ENCODE peak calls at places on chromosomes 1 and 21, in five cellular contexts. One of them, this sample, is unnamed.

GRCh38 chr21:37149411-37149810 is 76.4 kb downstream of the TTC3 start:
- DNase-seq in amniotic stem cell: peak
- DNase-seq in stimulated activated CD4-positive, alpha-beta T cell treated with anti-CD3 and anti-CD28 coated beads, TNF-alpha, amount 100 ng/mL, for 24 hours: no peak
- DNase-seq in activated CD8-positive, alpha-beta memory T cell treated with anti-CD3 and anti-CD28 coated beads for 1 hour: no peak
- DNase-seq in HuH-7: no peak
- DNase-seq in this sample: peak

GRCh38 chr1:28447674-28448073 is 58.2 kb upstream of the RCC1 start:
- DNase-seq in amniotic stem cell: no peak
- DNase-seq in stimulated activated CD4-positive, alpha-beta T cell treated with anti-CD3 and anti-CD28 coated beads, TNF-alpha, amount 100 ng/mL, for 24 hours: no peak
- DNase-seq in activated CD8-positive, alpha-beta memory T cell treated with anti-CD3 and anti-CD28 coated beads for 1 hour: no peak
- DNase-seq in HuH-7: peak
- DNase-seq in this sample: no peak

GRCh38 chr1:171196351-171196750 is 11.3 kb downstream of the FMO2 start:
- DNase-seq in amniotic stem cell: no peak
- DNase-seq in stimulated activated CD4-positive, alpha-beta T cell treated with anti-CD3 and anti-CD28 coated beads, TNF-alpha, amount 100 ng/mL, for 24 hours: no peak
- DNase-seq in activated CD8-positive, alpha-beta memory T cell treated with anti-CD3 and anti-CD28 coated beads for 1 hour: no peak
- DNase-seq in HuH-7: no peak
- DNase-seq in this sample: no peak

GRCh38 chr21:28801906-28802305 is 190.8 kb downstream of the LTN1 start:
- DNase-seq in amniotic stem cell: no peak
- DNase-seq in stimulated activated CD4-positive, alpha-beta T cell treated with anti-CD3 and anti-CD28 coated beads, TNF-alpha, amount 100 ng/mL, for 24 hours: no peak
- DNase-seq in activated CD8-positive, alpha-beta memory T cell treated with anti-CD3 and anti-CD28 coated beads for 1 hour: no peak
- DNase-seq in HuH-7: no peak
- DNase-seq in this sample: peak

GRCh38 chr1:77652179-77652745 is 30.2 kb downstream of the ZZZ3 start:
- DNase-seq in amniotic stem cell: no peak
- DNase-seq in stimulated activated CD4-positive, alpha-beta T cell treated with anti-CD3 and anti-CD28 coated beads, TNF-alpha, amount 100 ng/mL, for 24 hours: no peak
- DNase-seq in activated CD8-positive, alpha-beta memory T cell treated with anti-CD3 and anti-CD28 coated beads for 1 hour: no peak
- DNase-seq in HuH-7: no peak
- DNase-seq in this sample: peak

GRCh38 chr1:43529206-43529731 is 1.4 kb upstream of the PTPRF start:
- DNase-seq in amniotic stem cell: peak
- DNase-seq in stimulated activated CD4-positive, alpha-beta T cell treated with anti-CD3 and anti-CD28 coated beads, TNF-alpha, amount 100 ng/mL, for 24 hours: peak
- DNase-seq in activated CD8-positive, alpha-beta memory T cell treated with anti-CD3 and anti-CD28 coated beads for 1 hour: peak
- DNase-seq in HuH-7: peak
- DNase-seq in this sample: peak

GRCh38 chr1:37868466-37868865 is 9.1 kb upstream of the MTF1 start:
- DNase-seq in amniotic stem cell: no peak
- DNase-seq in stimulated activated CD4-positive, alpha-beta T cell treated with anti-CD3 and anti-CD28 coated beads, TNF-alpha, amount 100 ng/mL, for 24 hours: no peak
- DNase-seq in activated CD8-positive, alpha-beta memory T cell treated with anti-CD3 and anti-CD28 coated beads for 1 hour: no peak
- DNase-seq in HuH-7: no peak
- DNase-seq in this sample: no peak

GRCh38 chr1:151811181-151811580 is 6.0 kb upstream of the LINGO4 start:
- DNase-seq in amniotic stem cell: no peak
- DNase-seq in stimulated activated CD4-positive, alpha-beta T cell treated with anti-CD3 and anti-CD28 coated beads, TNF-alpha, amount 100 ng/mL, for 24 hours: no peak
- DNase-seq in activated CD8-positive, alpha-beta memory T cell treated with anti-CD3 and anti-CD28 coated beads for 1 hour: no peak
- DNase-seq in HuH-7: no peak
- DNase-seq in this sample: peak

GRCh38 chr1:247345881-247346280 is 14.2 kb upstream of the ZNF496 start:
- DNase-seq in amniotic stem cell: no peak
- DNase-seq in stimulated activated CD4-positive, alpha-beta T cell treated with anti-CD3 and anti-CD28 coated beads, TNF-alpha, amount 100 ng/mL, for 24 hours: no peak
- DNase-seq in activated CD8-positive, alpha-beta memory T cell treated with anti-CD3 and anti-CD28 coated beads for 1 hour: no peak
- DNase-seq in HuH-7: no peak
- DNase-seq in this sample: no peak

GRCh38 chr1:55057270-55057955 is 18.1 kb downstream of the PCSK9 start:
- DNase-seq in amniotic stem cell: no peak
- DNase-seq in stimulated activated CD4-positive, alpha-beta T cell treated with anti-CD3 and anti-CD28 coated beads, TNF-alpha, amount 100 ng/mL, for 24 hours: no peak
- DNase-seq in activated CD8-positive, alpha-beta memory T cell treated with anti-CD3 and anti-CD28 coated beads for 1 hour: no peak
- DNase-seq in HuH-7: no peak
- DNase-seq in this sample: no peak

GRCh38 chr1:6700853-6701436 is 671 bp downstream of the DNAJC11 start:
- DNase-seq in amniotic stem cell: no peak
- DNase-seq in stimulated activated CD4-positive, alpha-beta T cell treated with anti-CD3 and anti-CD28 coated beads, TNF-alpha, amount 100 ng/mL, for 24 hours: no peak
- DNase-seq in activated CD8-positive, alpha-beta memory T cell treated with anti-CD3 and anti-CD28 coated beads for 1 hour: no peak
- DNase-seq in HuH-7: no peak
- DNase-seq in this sample: no peak

GRCh38 chr1:77533660-77534295 is 148.7 kb downstream of the ZZZ3 start:
- DNase-seq in amniotic stem cell: no peak
- DNase-seq in stimulated activated CD4-positive, alpha-beta T cell treated with anti-CD3 and anti-CD28 coated beads, TNF-alpha, amount 100 ng/mL, for 24 hours: peak
- DNase-seq in activated CD8-positive, alpha-beta memory T cell treated with anti-CD3 and anti-CD28 coated beads for 1 hour: peak
- DNase-seq in HuH-7: peak
- DNase-seq in this sample: peak

GRCh38 chr1:246875041-246876026 is 56.4 kb downstream of the AHCTF1 start:
- DNase-seq in amniotic stem cell: peak
- DNase-seq in stimulated activated CD4-positive, alpha-beta T cell treated with anti-CD3 and anti-CD28 coated beads, TNF-alpha, amount 100 ng/mL, for 24 hours: no peak
- DNase-seq in activated CD8-positive, alpha-beta memory T cell treated with anti-CD3 and anti-CD28 coated beads for 1 hour: no peak
- DNase-seq in HuH-7: no peak
- DNase-seq in this sample: peak

GRCh38 chr1:64525116-64525686 is 55.3 kb downstream of the CACHD1 start:
- DNase-seq in amniotic stem cell: no peak
- DNase-seq in stimulated activated CD4-positive, alpha-beta T cell treated with anti-CD3 and anti-CD28 coated beads, TNF-alpha, amount 100 ng/mL, for 24 hours: no peak
- DNase-seq in activated CD8-positive, alpha-beta memory T cell treated with anti-CD3 and anti-CD28 coated beads for 1 hour: no peak
- DNase-seq in HuH-7: no peak
- DNase-seq in this sample: no peak

GRCh38 chr1:971751-972506 is 5.6 kb downstream of the PLEKHN1 start:
- DNase-seq in amniotic stem cell: no peak
- DNase-seq in stimulated activated CD4-positive, alpha-beta T cell treated with anti-CD3 and anti-CD28 coated beads, TNF-alpha, amount 100 ng/mL, for 24 hours: no peak
- DNase-seq in activated CD8-positive, alpha-beta memory T cell treated with anti-CD3 and anti-CD28 coated beads for 1 hour: no peak
- DNase-seq in HuH-7: no peak
- DNase-seq in this sample: no peak

GRCh38 chr1:213425631-213426030 is 374.6 kb downstream of the RPS6KC1 start:
- DNase-seq in amniotic stem cell: no peak
- DNase-seq in stimulated activated CD4-positive, alpha-beta T cell treated with anti-CD3 and anti-CD28 coated beads, TNF-alpha, amount 100 ng/mL, for 24 hours: no peak
- DNase-seq in activated CD8-positive, alpha-beta memory T cell treated with anti-CD3 and anti-CD28 coated beads for 1 hour: no peak
- DNase-seq in HuH-7: no peak
- DNase-seq in this sample: no peak

GRCh38 chr1:17258758-17259130 is 9.8 kb downstream of the PADI3 start:
- DNase-seq in amniotic stem cell: no peak
- DNase-seq in stimulated activated CD4-positive, alpha-beta T cell treated with anti-CD3 and anti-CD28 coated beads, TNF-alpha, amount 100 ng/mL, for 24 hours: no peak
- DNase-seq in activated CD8-positive, alpha-beta memory T cell treated with anti-CD3 and anti-CD28 coated beads for 1 hour: no peak
- DNase-seq in HuH-7: no peak
- DNase-seq in this sample: no peak

This sample was measured in LHCN-M2.